ENCODE peak calls at places on chromosomes 13 and 19, in eight cellular contexts. One of them, this sample, is unnamed.

GRCh38 chr19:944171-944567 is 18.3 kb downstream of the ARID3A start:
- DNase-seq in SW480: no peak
- DNase-seq in amygdala: no peak
- DNase-seq in AG20443: no peak
- DNase-seq in A172: no peak
- DNase-seq in cardiac muscle cell: peak
- DNase-seq in T-helper 2 cell: peak
- DNase-seq in SHP77: no peak
- DNase-seq in this sample: no peak

GRCh38 chr19:31338069-31338767 is 11.0 kb downstream of the TSHZ3 start:
- DNase-seq in cardiac muscle cell: peak
- DNase-seq in amygdala: no peak
- DNase-seq in AG20443: peak
- DNase-seq in T-helper 2 cell: no peak
- DNase-seq in A172: peak
- DNase-seq in SHP77: peak
- DNase-seq in SW480: no peak
- DNase-seq in this sample: no peak

GRCh38 chr19:29714371-29714952 is 599 bp downstream of the C19orf12 start:
- DNase-seq in AG20443: peak
- DNase-seq in SHP77: no peak
- DNase-seq in A172: peak
- DNase-seq in amygdala: no peak
- DNase-seq in cardiac muscle cell: no peak
- DNase-seq in SW480: peak
- DNase-seq in T-helper 2 cell: peak
- DNase-seq in this sample: peak

GRCh38 chr13:79725841-79726240 is 244.9 kb downstream of the NDFIP2 start:
- DNase-seq in SHP77: no peak
- DNase-seq in amygdala: no peak
- DNase-seq in T-helper 2 cell: no peak
- DNase-seq in cardiac muscle cell: no peak
- DNase-seq in SW480: no peak
- DNase-seq in A172: no peak
- DNase-seq in AG20443: no peak
- DNase-seq in this sample: no peak

GRCh38 chr13:79194727-79195126 is 211.3 kb downstream of the RBM26 start:
- DNase-seq in amygdala: no peak
- DNase-seq in SHP77: no peak
- DNase-seq in AG20443: no peak
- DNase-seq in A172: no peak
- DNase-seq in SW480: no peak
- DNase-seq in T-helper 2 cell: no peak
- DNase-seq in cardiac muscle cell: no peak
- DNase-seq in this sample: no peak

GRCh38 chr13:43431279-43431678 is 355.5 kb downstream of the ENOX1 start:
- DNase-seq in SW480: no peak
- DNase-seq in amygdala: no peak
- DNase-seq in AG20443: no peak
- DNase-seq in SHP77: no peak
- DNase-seq in cardiac muscle cell: no peak
- DNase-seq in T-helper 2 cell: no peak
- DNase-seq in A172: no peak
- DNase-seq in this sample: no peak

GRCh38 chr13:35714588-35714987 is 238.1 kb upstream of the MAB21L1 start:
- DNase-seq in A172: no peak
- DNase-seq in SW480: no peak
- DNase-seq in SHP77: no peak
- DNase-seq in AG20443: no peak
- DNase-seq in cardiac muscle cell: no peak
- DNase-seq in amygdala: no peak
- DNase-seq in T-helper 2 cell: no peak
- DNase-seq in this sample: no peak

GRCh38 chr13:26558074-26558805 is 757 bp downstream of the WASF3 start:
- DNase-seq in SHP77: no peak
- DNase-seq in T-helper 2 cell: peak
- DNase-seq in cardiac muscle cell: peak
- DNase-seq in AG20443: peak
- DNase-seq in amygdala: no peak
- DNase-seq in A172: no peak
- DNase-seq in SW480: peak
- DNase-seq in this sample: no peak

GRCh38 chr19:10110972-10111317 is 548 bp upstream of the P2RY11 start:
- DNase-seq in SW480: no peak
- DNase-seq in AG20443: no peak
- DNase-seq in cardiac muscle cell: no peak
- DNase-seq in T-helper 2 cell: no peak
- DNase-seq in amygdala: no peak
- DNase-seq in SHP77: no peak
- DNase-seq in A172: no peak
- DNase-seq in this sample: no peak

GRCh38 chr19:5694167-5694951 is 4.3 kb downstream of the RPL36 start:
- DNase-seq in T-helper 2 cell: no peak
- DNase-seq in SHP77: no peak
- DNase-seq in SW480: no peak
- DNase-seq in AG20443: no peak
- DNase-seq in A172: no peak
- DNase-seq in cardiac muscle cell: no peak
- DNase-seq in amygdala: no peak
- DNase-seq in this sample: no peak

GRCh38 chr19:45553464-45553863 is 31.1 kb downstream of the OPA3 start:
- DNase-seq in cardiac muscle cell: no peak
- DNase-seq in amygdala: no peak
- DNase-seq in AG20443: no peak
- DNase-seq in SW480: peak
- DNase-seq in T-helper 2 cell: no peak
- DNase-seq in SHP77: no peak
- DNase-seq in A172: no peak
- DNase-seq in this sample: no peak

GRCh38 chr19:20478936-20479335 is 86.6 kb downstream of the ZNF737 start:
- DNase-seq in SW480: no peak
- DNase-seq in A172: no peak
- DNase-seq in cardiac muscle cell: no peak
- DNase-seq in amygdala: no peak
- DNase-seq in T-helper 2 cell: no peak
- DNase-seq in SHP77: no peak
- DNase-seq in AG20443: no peak
- DNase-seq in this sample: no peak

GRCh38 chr13:28747851-28748250 is 29.1 kb upstream of the SLC46A3 start:
- DNase-seq in SHP77: no peak
- DNase-seq in SW480: no peak
- DNase-seq in T-helper 2 cell: no peak
- DNase-seq in cardiac muscle cell: no peak
- DNase-seq in AG20443: no peak
- DNase-seq in A172: no peak
- DNase-seq in amygdala: no peak
- DNase-seq in this sample: no peak

GRCh38 chr19:54928299-54928698 is 19.0 kb downstream of the NLRP7 start:
- DNase-seq in SW480: peak
- DNase-seq in A172: no peak
- DNase-seq in T-helper 2 cell: no peak
- DNase-seq in amygdala: no peak
- DNase-seq in SHP77: no peak
- DNase-seq in AG20443: no peak
- DNase-seq in cardiac muscle cell: no peak
- DNase-seq in this sample: no peak